ENCODE peak calls at places on chromosomes 11 and 22, in five cellular contexts. V is CD4-positive, alpha-beta T cell; I is stimulated activated naive B cell treated with anti-CD40 and anti-IgM and Interleukin-4, amounts not matched to agents 10 μg/mL and 1 μg/mL and 100 μg/mL, for 72 hours; Z is G401; H is GM12864. E is an unnamed sample.

GRCh38 chr11:84264066-84264465 is 977.9 kb upstream of the CCDC90B start:
- DNase-seq in V (no peak), I (no peak), Z (no peak), H (no peak), E (no peak)

GRCh38 chr11:68213555-68214172 is 568 bp upstream of the KMT5B start:
- DNase-seq in V (peak), I (peak), Z (peak), H (peak), E (peak)

GRCh38 chr11:8652140-8652539 is 30.3 kb downstream of the TRIM66 start:
- DNase-seq in V (no peak), I (no peak), Z (peak), H (no peak), E (peak)

GRCh38 chr11:36023922-36024321 is 80.1 kb downstream of the LDLRAD3 start:
- DNase-seq in V (no peak), I (no peak), Z (no peak), H (no peak), E (peak)

GRCh38 chr11:117834838-117835443 is 10.4 kb upstream of the FXYD2 start:
- DNase-seq in V (no peak), I (no peak), Z (no peak), H (no peak), E (no peak)

GRCh38 chr11:134637091-134638015 is 225.3 kb upstream of the B3GAT1 start:
- DNase-seq in V (no peak), I (no peak), Z (no peak), H (no peak), E (no peak)

GRCh38 chr22:22884888-22885840 is 2.5 kb upstream of the IGLL5 start:
- DNase-seq in V (no peak), I (peak), Z (no peak), H (peak), E (no peak)

GRCh38 chr22:37514526-37515051 is 4.6 kb downstream of the CARD10 start:
- DNase-seq in V (no peak), I (no peak), Z (no peak), H (no peak), E (no peak)

GRCh38 chr11:105609341-105609781 is 512 bp upstream of the GRIA4 start:
- DNase-seq in V (no peak), I (peak), Z (peak), H (no peak), E (no peak)

GRCh38 chr11:131511794-131512193 is 141.4 kb downstream of the NTM start:
- DNase-seq in V (no peak), I (no peak), Z (peak), H (no peak), E (no peak)

GRCh38 chr11:60498853-60499252 is 6.3 kb downstream of the MS4A12 start:
- DNase-seq in V (no peak), I (peak), Z (no peak), H (peak), E (no peak)

GRCh38 chr11:6925636-6926207 is 504 bp upstream of the ZNF215 start:
- DNase-seq in V (no peak), I (no peak), Z (peak), H (no peak), E (peak)

E was measured in fibroblast of lung.